ENCODE peak calls at places on chromosomes 12 and 14, in four cellular contexts. H, V, Z and X are unnamed samples.

GRCh38 chr12:94150483-94151225 is 2.3 kb downstream of the PLXNC1 start:
- DNase-seq in H (peak), V (peak), Z (peak), X (peak)

GRCh38 chr14:81453166-81453766 is 53.1 kb upstream of the STON2 start:
- DNase-seq in H (peak), V (peak), Z (peak), X (peak)

GRCh38 chr12:124217508-124217981 is 77.3 kb upstream of the RFLNA start:
- DNase-seq in H (no peak), V (no peak), Z (no peak), X (peak)

GRCh38 chr12:15038137-15038536 is 65.3 kb downstream of the PDE6H start:
- DNase-seq in H (no peak), V (no peak), Z (no peak), X (no peak)

GRCh38 chr14:106094654-106095189 is 568.3 kb downstream of the TMEM121 start:
- DNase-seq in H (no peak), V (peak), Z (peak), X (no peak)

GRCh38 chr14:52397844-52398243 is 83.7 kb downstream of the PTGER2 start:
- DNase-seq in H (no peak), V (no peak), Z (no peak), X (no peak)

GRCh38 chr14:64447890-64448667 is 17.2 kb upstream of the AKAP5 start:
- DNase-seq in H (no peak), V (peak), Z (no peak), X (no peak)

GRCh38 chr14:51609251-51609986 is 42.3 kb upstream of the FRMD6 start:
- DNase-seq in H (no peak), V (no peak), Z (no peak), X (no peak)

GRCh38 chr12:71904629-71905028 is 34.0 kb upstream of the TPH2 start:
- DNase-seq in H (no peak), V (no peak), Z (no peak), X (no peak)

GRCh38 chr14:55846852-55847471 is 267.0 kb downstream of the KTN1 start:
- DNase-seq in H (no peak), V (no peak), Z (no peak), X (no peak)

GRCh38 chr12:19480459-19480858 is 41.2 kb downstream of the AEBP2 start:
- DNase-seq in H (no peak), V (no peak), Z (no peak), X (no peak)

GRCh38 chr12:97167598-97167997 is 260.5 kb downstream of the NEDD1 start:
- DNase-seq in H (no peak), V (no peak), Z (no peak), X (no peak)

GRCh38 chr14:77315115-77315944 is 5.4 kb downstream of the POMT2 start:
- DNase-seq in H (no peak), V (no peak), Z (no peak), X (no peak)

GRCh38 chr12:120438495-120439198 is 734 bp downstream of the COX6A1 start:
- DNase-seq in H (no peak), V (no peak), Z (no peak), X (no peak)

GRCh38 chr14:42110167-42110566 is 503.5 kb downstream of the LRFN5 start:
- DNase-seq in H (no peak), V (no peak), Z (peak), X (peak)

GRCh38 chr12:65941388-65941787 is 117.1 kb downstream of the HMGA2 start:
- DNase-seq in H (no peak), V (no peak), Z (no peak), X (no peak)

GRCh38 chr12:124835652-124836410 is 27.8 kb downstream of the SCARB1 start:
- DNase-seq in H (no peak), V (no peak), Z (no peak), X (no peak)

GRCh38 chr12:64387201-64387816 is 3.2 kb downstream of the C12orf56 start:
- DNase-seq in H (no peak), V (no peak), Z (no peak), X (no peak)

GRCh38 chr14:75579882-75580281 is 1.5 kb downstream of the FLVCR2 start:
- DNase-seq in H (no peak), V (no peak), Z (no peak), X (no peak)

GRCh38 chr14:96146131-96146771 is 58.4 kb upstream of the BDKRB2 start:
- DNase-seq in H (no peak), V (no peak), Z (no peak), X (no peak)

GRCh38 chr14:39432619-39433451 is 602 bp upstream of the FBXO33 start:
- DNase-seq in H (peak), V (peak), Z (peak), X (peak)

GRCh38 chr12:123141615-123142517 is 9.0 kb downstream of the PITPNM2 start:
- DNase-seq in H (no peak), V (no peak), Z (no peak), X (peak)

GRCh38 chr12:15928345-15928744 is 17.2 kb downstream of the DERA start:
- DNase-seq in H (no peak), V (no peak), Z (no peak), X (no peak)

GRCh38 chr14:102511538-102511937 is 2.0 kb upstream of the ANKRD9 start:
- DNase-seq in H (no peak), V (no peak), Z (no peak), X (no peak)

GRCh38 chr12:72346331-72346944 is 74.3 kb downstream of the TRHDE start:
- DNase-seq in H (peak), V (no peak), Z (peak), X (peak)

GRCh38 chr12:88553941-88554658 is 26.2 kb downstream of the KITLG start:
- DNase-seq in H (no peak), V (no peak), Z (no peak), X (no peak)

GRCh38 chr12:38930994-38931393 is 25.6 kb upstream of the CPNE8 start:
- DNase-seq in H (no peak), V (no peak), Z (no peak), X (no peak)

GRCh38 chr12:42921741-42922511 is 332.4 kb upstream of the PRICKLE1 start:
- DNase-seq in H (no peak), V (no peak), Z (no peak), X (no peak)

GRCh38 chr14:50312734-50313054 is 570 bp downstream of the DMAC2L start:
- DNase-seq in H (no peak), V (peak), Z (no peak), X (no peak)

GRCh38 chr14:24123465-24124417 is 6.7 kb upstream of the FITM1 start:
- DNase-seq in H (no peak), V (no peak), Z (no peak), X (no peak)

GRCh38 chr12:116861331-116861730 is 19.9 kb downstream of the HRK start:
- DNase-seq in H (no peak), V (peak), Z (no peak), X (no peak)

GRCh38 chr14:98173291-98173690 is 1098.7 kb downstream of the BCL11B start:
- DNase-seq in H (no peak), V (peak), Z (peak), X (no peak)

GRCh38 chr12:47744005-47744651 is 14.6 kb downstream of the RAPGEF3 start:
- DNase-seq in H (peak), V (no peak), Z (peak), X (peak)

GRCh38 chr12:82461851-82462250 is 103.5 kb downstream of the METTL25 start:
- DNase-seq in H (no peak), V (no peak), Z (no peak), X (no peak)

GRCh38 chr12:27460471-27460978 is 14.0 kb downstream of the SMCO2 start:
- DNase-seq in H (no peak), V (no peak), Z (no peak), X (no peak)

GRCh38 chr12:25433581-25434325 is 119.3 kb downstream of the LMNTD1 start:
- DNase-seq in H (no peak), V (no peak), Z (no peak), X (no peak)

GRCh38 chr12:25052191-25053020 is 103.5 kb upstream of the BCAT1 start:
- DNase-seq in H (no peak), V (peak), Z (no peak), X (peak)

GRCh38 chr12:15206338-15206737 is 14.9 kb downstream of the RERG start:
- DNase-seq in H (no peak), V (no peak), Z (no peak), X (peak)